ENCODE peak calls at places on chromosomes 4 and X, in four cellular contexts. M is suprapubic skin, F is bronchial epithelial cell, E is breast epithelium. J is an unnamed sample.

GRCh38 chr4:13160906-13161305 is 323.2 kb downstream of the RAB28 start:
- DNase-seq in M (no peak), F (peak), E (no peak), J (peak)

GRCh38 chr4:183989471-183989870 is 84.4 kb downstream of the STOX2 start:
- DNase-seq in M (no peak), F (peak), E (no peak), J (peak)

GRCh38 chr4:104989363-104989762 is 157.3 kb upstream of the TET2 start:
- DNase-seq in M (no peak), F (peak), E (peak), J (no peak)

GRCh38 chr4:63464393-63464792 is 944.9 kb downstream of the TECRL start:
- DNase-seq in M (no peak), F (no peak), E (no peak), J (no peak)

GRCh38 chr4:34878961-34879360 is 1365.4 kb downstream of the ARAP2 start:
- DNase-seq in M (no peak), F (no peak), E (no peak), J (peak)

GRCh38 chr4:146333895-146334262 is 119.5 kb downstream of the REELD1 start:
- DNase-seq in M (no peak), F (no peak), E (no peak), J (no peak)

GRCh38 chrX:17656556-17656955 is 80.7 kb upstream of the SCML1 start:
- DNase-seq in M (no peak), F (no peak), E (no peak), J (no peak)

GRCh38 chr4:123419885-123420743 is 23.5 kb downstream of the SPRY1 start:
- DNase-seq in M (no peak), F (no peak), E (no peak), J (no peak)

GRCh38 chr4:8893624-8894423 is 22.2 kb upstream of the HMX1 start:
- DNase-seq in M (no peak), F (no peak), E (no peak), J (no peak)

DNA sequence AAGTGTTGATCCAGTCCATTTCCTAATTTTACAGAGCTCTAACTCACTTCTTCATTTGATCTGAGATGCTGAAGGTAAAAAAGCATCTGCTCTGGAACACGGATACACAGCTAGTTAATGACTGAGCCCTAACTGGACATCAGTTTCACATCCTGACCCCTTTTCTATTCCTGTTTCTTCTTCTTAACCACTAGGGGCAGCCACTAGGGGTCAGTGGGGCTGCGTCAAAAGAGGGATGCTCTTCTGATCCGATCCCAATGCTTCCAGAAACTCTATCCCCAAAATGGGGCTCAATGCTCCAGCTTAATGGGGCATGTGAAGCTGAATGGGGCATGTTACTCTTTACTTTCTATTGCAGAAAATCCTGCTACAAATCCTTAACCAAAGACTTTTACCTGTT is 33.4 kb upstream of the PHKA2 start:
- DNase-seq in M (no peak), F (peak), E (no peak), J (peak)
- TF ChIP-seq CTCF in M (no peak), F (peak), E (no peak), J (peak)

GRCh38 chr4:20299515-20299914 is 47.8 kb downstream of the SLIT2 start:
- DNase-seq in M (no peak), F (no peak), E (no peak), J (peak)
- TF ChIP-seq CTCF in M (no peak), F (peak), E (no peak), J (peak)

DNA sequence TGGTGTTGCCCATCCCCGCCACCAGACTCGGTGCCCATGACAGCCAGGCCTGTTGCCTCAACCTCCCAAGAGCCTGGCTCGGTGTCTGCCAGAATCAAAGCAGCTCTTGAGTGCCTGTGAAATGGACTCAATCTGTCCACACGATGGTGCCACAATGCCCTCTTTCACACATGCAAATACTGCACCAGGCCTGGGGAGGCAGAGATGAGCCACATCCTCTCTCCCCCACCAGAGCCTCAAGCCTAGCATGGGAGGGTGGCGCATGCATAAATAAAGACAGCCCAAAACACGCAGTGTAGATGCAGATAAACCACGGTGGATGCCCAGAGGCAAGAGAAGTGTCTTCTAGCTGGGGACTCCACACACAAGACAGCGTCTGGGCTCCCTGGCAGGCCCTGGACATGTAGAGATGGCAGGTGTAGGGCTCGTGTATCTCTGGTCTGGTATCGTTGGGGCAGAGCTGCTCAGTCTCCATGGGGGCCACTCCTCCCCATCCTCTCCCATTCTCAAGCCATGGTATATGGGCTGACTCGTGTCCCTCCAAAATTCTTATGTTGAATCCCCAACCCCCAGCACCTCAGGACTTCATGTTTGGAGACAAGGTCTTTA is 65.6 kb downstream of the JAKMIP1 start:
- DNase-seq in M (no peak), F (no peak), E (no peak), J (peak)
- TF ChIP-seq CTCF in M (no peak), F (no peak), E (no peak), J (no peak)

GRCh38 chr4:42397256-42397634 is at the start of gene SHISA3:
- DNase-seq in M (no peak), F (peak), E (no peak), J (no peak)

GRCh38 chr4:42399393-42399792 is 2.1 kb downstream of the SHISA3 start:
- DNase-seq in M (no peak), F (no peak), E (no peak), J (no peak)

GRCh38 chr4:42397635-42398447 is 553 bp downstream of the SHISA3 start:
- DNase-seq in M (no peak), F (no peak), E (no peak), J (no peak)

GRCh38 chr4:42396361-42397255 is 680 bp upstream of the SHISA3 start:
- DNase-seq in M (no peak), F (no peak), E (no peak), J (no peak)

GRCh38 chr4:42398448-42399355 is 1.4 kb downstream of the SHISA3 start:
- DNase-seq in M (no peak), F (no peak), E (no peak), J (no peak)
- TF ChIP-seq CTCF in M (no peak), F (no peak), E (no peak), J (no peak)

GRCh38 chrX:12970691-12971202 is 4.2 kb upstream of the TMSB4X start:
- DNase-seq in M (no peak), F (no peak), E (no peak), J (no peak)
- TF ChIP-seq CTCF in M (peak), F (peak), E (no peak), J (no peak)